ENCODE peak calls at places on chromosomes 2 and 18, in six cellular contexts. W is frontal cortex, I is HT-29, O is GM18507, S is ELR, Q is AG04450. N is an unnamed sample.

GRCh38 chr2:96969321-96969720 is 17.1 kb downstream of the FAM178B start:
- DNase-seq in I (no peak), O (no peak), Q (no peak), S (no peak), W (no peak), N (no peak)

GRCh38 chr18:50507120-50507590 is 52.7 kb upstream of the MAPK4 start:
- DNase-seq in O (no peak), Q (no peak), W (peak; percentile 41), I (peak; percentile 35), S (peak; percentile 41), N (peak; percentile 76)

GRCh38 chr2:85655961-85656403 is 12.0 kb downstream of the SFTPB start:
- DNase-seq in O (no peak), Q (no peak), I (no peak), W (no peak), S (peak; percentile 91), N (no peak)

GRCh38 chr2:154623819-154624218 is 74.7 kb upstream of the KCNJ3 start:
- DNase-seq in W (peak; percentile 16), Q (no peak), S (peak; percentile 2), I (peak; percentile 68), O (no peak), N (peak; percentile 68)

GRCh38 chr18:31252522-31252921 is 65.4 kb upstream of the DSG1 start:
- DNase-seq in I (no peak), Q (no peak), S (no peak), O (no peak), W (no peak), N (peak; percentile 90)

GRCh38 chr2:120625865-120626560 is 109.7 kb upstream of the GLI2 start:
- DNase-seq in S (no peak), O (no peak), I (peak; percentile 6), Q (no peak), W (no peak), N (no peak)

GRCh38 chr2:224151680-224152310 is 112.7 kb upstream of the SERPINE2 start:
- DNase-seq in Q (no peak), O (no peak), I (no peak), W (no peak), S (no peak), N (no peak)

GRCh38 chr2:47070155-47070919 is 84.8 kb downstream of the STPG4 start:
- DNase-seq in Q (no peak), I (peak; percentile 64), S (peak; percentile 50), W (no peak), O (no peak), N (no peak)

GRCh38 chr18:24395049-24395780 is 2.4 kb downstream of the OSBPL1A start:
- DNase-seq in O (no peak), I (no peak), S (peak; percentile 5), Q (no peak), W (no peak), N (no peak)

GRCh38 chr2:167646557-167646956 is 600.8 kb downstream of the STK39 start:
- DNase-seq in S (no peak), Q (no peak), O (no peak), W (no peak), I (no peak), N (no peak)

GRCh38 chr18:56748698-56749268 is 97.6 kb downstream of the WDR7 start:
- DNase-seq in W (peak; percentile 20), I (peak; percentile 39), O (no peak), S (peak; percentile 53), Q (peak; percentile 15), N (peak; percentile 72)

GRCh38 chr2:232877940-232878511 is 8.0 kb downstream of the SNORC start:
- DNase-seq in I (no peak), Q (no peak), S (no peak), W (no peak), O (no peak), N (no peak)

GRCh38 chr2:109402980-109403840 is 210.6 kb downstream of the SEPTIN10 start:
- DNase-seq in S (no peak), O (no peak), I (no peak), Q (no peak), W (no peak), N (no peak)

GRCh38 chr2:232473467-232473890 is 14.2 kb downstream of the ECEL1 start:
- DNase-seq in I (peak; percentile 22), W (no peak), S (peak; percentile 12), Q (no peak), O (no peak), N (no peak)

GRCh38 chr2:86807462-86808275 is 17.0 kb upstream of the CD8A start:
- DNase-seq in W (peak; percentile 55), S (peak; percentile 57), O (no peak), Q (no peak), I (peak; percentile 25), N (peak; percentile 57)

GRCh38 chr2:83900859-83901258 is 558.2 kb downstream of the SUCLG1 start:
- DNase-seq in Q (peak; percentile 0), O (no peak), W (no peak), S (peak; percentile 92), I (no peak), N (no peak)

GRCh38 chr2:205686231-205687017 is 4.1 kb downstream of the NRP2 start:
- DNase-seq in S (peak; percentile 57), I (no peak), Q (no peak), W (no peak), O (no peak), N (no peak)

GRCh38 chr2:213065583-213066444 is 85.6 kb downstream of the IKZF2 start:
- DNase-seq in O (no peak), Q (peak; percentile 43), I (no peak), W (no peak), S (peak; percentile 22), N (no peak)

GRCh38 chr18:75538727-75539126 is 111.2 kb upstream of the SMIM21 start:
- DNase-seq in W (no peak), O (no peak), S (no peak), Q (peak; percentile 13), I (no peak), N (no peak)

GRCh38 chr2:230712443-230713330 is at the start of gene CAB39:
- DNase-seq in O (peak; percentile 88), I (peak; percentile 83), W (peak; percentile 91), Q (peak; percentile 67), S (peak; percentile 93), N (peak; percentile 96)

GRCh38 chr2:26018184-26018716 is 15.6 kb upstream of the RAB10 start:
- DNase-seq in O (no peak), Q (peak; percentile 59), I (peak; percentile 71), W (peak; percentile 59), S (peak; percentile 86), N (no peak)

GRCh38 chr2:8489751-8490150 is 192.1 kb upstream of the ID2 start:
- DNase-seq in Q (no peak), S (no peak), W (no peak), O (no peak), I (no peak), N (no peak)

GRCh38 chr18:54224379-54225014 is at the start of gene MBD2:
- DNase-seq in O (peak; percentile 68), W (peak; percentile 83), Q (peak; percentile 75), I (peak; percentile 89), S (peak; percentile 96), N (peak; percentile 98)

GRCh38 chr2:160308915-160309314 is 108.8 kb upstream of the ITGB6 start:
- DNase-seq in I (no peak), W (no peak), S (peak; percentile 97), Q (no peak), O (no peak), N (no peak)

GRCh38 chr2:128396500-128396891 is 77.8 kb upstream of the HS6ST1 start:
- DNase-seq in W (no peak), O (no peak), I (no peak), S (no peak), Q (no peak), N (no peak)

GRCh38 chr2:110978148-110978547 is 142.6 kb upstream of the BCL2L11 start:
- DNase-seq in W (no peak), Q (no peak), I (no peak), O (no peak), S (no peak), N (no peak)

GRCh38 chr18:73614812-73615211 is 532.8 kb downstream of the FBXO15 start:
- DNase-seq in Q (peak; percentile 63), W (no peak), I (no peak), O (no peak), S (peak; percentile 93), N (no peak)

GRCh38 chr18:32298289-32298688 is 108.5 kb downstream of the MEP1B start:
- DNase-seq in O (no peak), Q (no peak), I (no peak), W (no peak), S (no peak), N (no peak)

GRCh38 chr2:233059547-233059796 is 670 bp upstream of the INPP5D start:
- DNase-seq in W (no peak), I (peak; percentile 61), O (no peak), S (no peak), Q (no peak), N (no peak)

GRCh38 chr2:85797959-85798358 is 44.2 kb downstream of the ATOH8 start:
- DNase-seq in O (no peak), S (peak; percentile 69), W (peak; percentile 63), Q (no peak), I (peak; percentile 21), N (no peak)

GRCh38 chr2:172234716-172235661 is 132.3 kb upstream of the DLX2 start:
- DNase-seq in S (peak; percentile 34), O (no peak), W (no peak), I (peak; percentile 23), Q (no peak), N (no peak)

GRCh38 chr2:230774348-230774951 is 61.8 kb downstream of the CAB39 start:
- DNase-seq in W (no peak), Q (peak; percentile 51), I (peak; percentile 64), S (peak; percentile 94), O (no peak), N (no peak)

N was measured in Karpas-422.